ENCODE peak calls at places on chromosome 17, in six cellular contexts. R is RCC 7860; G is CD8-positive, alpha-beta T cell; E is foreskin fibroblast; Q is activated CD8-positive, alpha-beta memory T cell treated with anti-CD3 and anti-CD28 coated beads, Interleukin-2, amount 50 U/mL, for 48 hours; B is stimulated activated CD8-positive, alpha-beta memory T cell treated with anti-CD3 and anti-CD28 coated beads, Interleukin-7, amount 100 ng/mL, for 1 hour. M is an unnamed sample.
A peak's percentile ranks its signal among the peaks of the same experiment; 100 is the strongest.

GRCh38 chr17:8087075-8087941 is at the start of gene ALOX12B:
- DNase-seq in R (no peak), G (no peak), E (no peak), Q (no peak), B (no peak), M (no peak)

GRCh38 chr17:12917401-12917800 is 100.4 kb downstream of the ELAC2 start:
- DNase-seq in R (no peak), G (no peak), E (no peak), Q (no peak), B (no peak), M (no peak)

GRCh38 chr17:79111097-79111496 is 36.5 kb downstream of the ENGASE start:
- DNase-seq in R (no peak), G (no peak), E (no peak), Q (no peak), B (no peak), M (no peak)

GRCh38 chr17:42509409-42509808 is 26.6 kb upstream of the NAGLU start:
- DNase-seq in R (no peak), G (no peak), E (no peak), Q (no peak), B (no peak), M (no peak)

GRCh38 chr17:15890279-15890892 is 54.5 kb upstream of the ADORA2B start:
- DNase-seq in R (no peak), G (no peak), E (no peak), Q (no peak), B (no peak), M (no peak)

GRCh38 chr17:7988750-7989178 is 13.7 kb upstream of the GUCY2D start:
- DNase-seq in R (peak; percentile 57), G (peak; percentile 18), E (peak; percentile 76), Q (no peak), B (no peak), M (no peak)

GRCh38 chr17:64087252-64088005 is 42.5 kb downstream of the ERN1 start:
- DNase-seq in R (no peak), G (no peak), E (no peak), Q (no peak), B (no peak), M (no peak)

GRCh38 chr17:36892112-36892838 is 45.0 kb upstream of the LHX1 start:
- DNase-seq in R (no peak), G (no peak), E (no peak), Q (no peak), B (no peak), M (no peak)

GRCh38 chr17:73940511-73940910 is 263.0 kb upstream of the RPL38 start:
- DNase-seq in R (no peak), G (no peak), E (no peak), Q (no peak), B (no peak), M (no peak)

GRCh38 chr17:79840204-79840988 is 1.2 kb upstream of the CBX4 start:
- DNase-seq in R (no peak), G (no peak), E (peak; percentile 26), Q (peak; percentile 63), B (no peak), M (no peak)

GRCh38 chr17:42163696-42164407 is 9.1 kb upstream of the RAB5C start:
- DNase-seq in R (no peak), G (no peak), E (no peak), Q (no peak), B (no peak), M (no peak)